ENCODE peak calls at places on chromosomes 16 and 17, in nine cellular contexts. G is A549; J is smooth muscle cell of the brain vasculature; M is T-helper 2 cell; N is natural killer cell; D is MM.1S; O is stimulated activated CD4-positive, alpha-beta T cell treated with anti-CD3 and anti-CD28 coated beads, Interleukin-15, amount 100 ng/mL, for 1 hour; Q is dorsolateral prefrontal cortex; K is adipocyte. X is an unnamed sample.
A peak's percentile ranks its signal among the peaks of the same experiment; 100 is the strongest.

GRCh38 chr16:28108590-28109247 is 45.2 kb upstream of the GSG1L start:
- DNase-seq in D (no peak), O (no peak), G (no peak), M (no peak), J (no peak), N (no peak), Q (no peak), K (no peak), X (no peak)

GRCh38 chr16:50467943-50468748 is 80.0 kb upstream of the NKD1 start:
- DNase-seq in J (peak; percentile 6), N (no peak), K (peak; percentile 19), D (no peak), Q (no peak), O (no peak), G (no peak), M (no peak), X (no peak)

GRCh38 chr17:40958086-40958953 is 8.4 kb downstream of the KRT39 start:
- DNase-seq in O (no peak), N (no peak), M (no peak), K (no peak), Q (no peak), D (no peak), G (no peak), J (no peak), X (no peak)

GRCh38 chr16:57616241-57616640 is 12.2 kb upstream of the ADGRG1 start:
- DNase-seq in D (no peak), K (no peak), O (no peak), Q (peak; percentile 20), M (no peak), J (no peak), G (no peak), N (no peak), X (no peak)

GRCh38 chr16:9260665-9261064 is 169.2 kb downstream of the HAPSTR1 start:
- DNase-seq in O (no peak), Q (no peak), G (no peak), D (no peak), J (no peak), K (no peak), M (no peak), N (no peak), X (no peak)

GRCh38 chr17:81621494-81622230 is 15.2 kb downstream of the NPLOC4 start:
- DNase-seq in J (no peak), O (no peak), D (no peak), K (no peak), Q (no peak), M (no peak), G (no peak), N (no peak), X (peak; percentile 70)

GRCh38 chr17:74354123-74354522 is 7.5 kb downstream of the BTBD17 start:
- DNase-seq in K (no peak), Q (no peak), G (peak; percentile 77), O (peak; percentile 28), J (no peak), M (no peak), N (peak; percentile 45), D (peak; percentile 31), X (peak; percentile 74)

GRCh38 chr17:49575524-49576120 is at the start of gene NXPH3:
- DNase-seq in O (peak; percentile 62), K (peak; percentile 77), G (peak; percentile 79), Q (no peak), J (no peak), D (peak; percentile 64), M (peak; percentile 40), N (peak; percentile 50), X (peak; percentile 45)

GRCh38 chr17:40664582-40665333 is at the start of gene KRT222:
- DNase-seq in D (no peak), Q (peak; percentile 43), J (no peak), O (no peak), K (no peak), N (no peak), M (no peak), G (no peak), X (no peak)

GRCh38 chr16:23557779-23558330 is 328 bp downstream of the UBFD1 start:
- DNase-seq in O (no peak), D (peak; percentile 14), M (no peak), J (no peak), G (no peak), Q (no peak), N (no peak), K (peak; percentile 66), X (no peak)

GRCh38 chr17:12952012-12952411 is 65.8 kb downstream of the ELAC2 start:
- DNase-seq in N (no peak), K (no peak), Q (no peak), O (no peak), G (no peak), M (no peak), J (no peak), D (no peak), X (no peak)

GRCh38 chr17:52653014-52653413 is 494.5 kb upstream of the CA10 start:
- DNase-seq in Q (no peak), K (no peak), J (no peak), O (no peak), N (no peak), M (no peak), G (no peak), D (no peak), X (no peak)

GRCh38 chr16:22671301-22672076 is 142.5 kb upstream of the HS3ST2 start:
- DNase-seq in K (peak; percentile 11), J (no peak), D (no peak), N (no peak), G (no peak), O (no peak), Q (no peak), M (no peak), X (no peak)

GRCh38 chr16:54284319-54284930 is 2.2 kb downstream of the IRX3 start:
- DNase-seq in G (no peak), Q (no peak), N (no peak), D (no peak), M (no peak), K (no peak), J (no peak), O (no peak), X (no peak)

GRCh38 chr17:36188891-36189306 is 7.7 kb downstream of the CCL3L1 start:
- DNase-seq in K (peak; percentile 22), G (no peak), M (no peak), N (peak; percentile 88), O (no peak), D (peak; percentile 62), Q (no peak), J (no peak), X (no peak)

GRCh38 chr16:65786916-65787315 is 579.6 kb upstream of the CDH5 start:
- DNase-seq in D (no peak), M (no peak), Q (no peak), K (no peak), J (no peak), N (no peak), G (no peak), O (no peak), X (no peak)